ENCODE peak calls at places on chromosomes 16 and 17, in seven cellular contexts. K is left lung, N is GM23338, Q is astrocyte of the spinal cord, V is neural crest cell, A is breast epithelium, M is AG09319. I is an unnamed sample.

GRCh38 chr17:72122002-72122310 is 1.1 kb downstream of the SOX9 start:
- DNase-seq in K (no peak), N (no peak), Q (no peak), V (no peak), A (no peak), M (no peak), I (no peak)

GRCh38 chr17:40019140-40019991 is 4.1 kb downstream of the CSF3 start:
- DNase-seq in K (no peak), N (peak), Q (peak), V (no peak), A (no peak), M (no peak), I (no peak)

GRCh38 chr17:80152057-80152831 is 5.3 kb upstream of the EIF4A3 start:
- DNase-seq in K (no peak), N (no peak), Q (peak), V (no peak), A (no peak), M (no peak), I (no peak)

GRCh38 chr16:22302776-22303363 is 5.7 kb downstream of the POLR3E start:
- DNase-seq in K (no peak), N (no peak), Q (no peak), V (no peak), A (no peak), M (no peak), I (no peak)

GRCh38 chr16:85310868-85311585 is 198.8 kb upstream of the CIBAR2 start:
- DNase-seq in K (no peak), N (peak), Q (no peak), V (no peak), A (no peak), M (no peak), I (no peak)

GRCh38 chr16:84299734-84300440 is 5.2 kb downstream of the WFDC1 start:
- DNase-seq in K (no peak), N (peak), Q (no peak), V (no peak), A (no peak), M (no peak), I (no peak)

GRCh38 chr17:75430159-75430748 is 24.8 kb upstream of the GRB2 start:
- DNase-seq in K (no peak), N (peak), Q (peak), V (no peak), A (no peak), M (peak), I (peak)

GRCh38 chr16:31130336-31130812 is 5.2 kb downstream of the PRSS8 start:
- DNase-seq in K (peak), N (no peak), Q (no peak), V (no peak), A (no peak), M (no peak), I (no peak)

GRCh38 chr17:42050360-42051012 is at the start of gene C17orf113:
- DNase-seq in K (peak), N (peak), Q (no peak), V (peak), A (no peak), M (no peak), I (peak)

GRCh38 chr16:17921357-17921978 is 415.1 kb downstream of the NPIPA8 start:
- DNase-seq in K (peak), N (peak), Q (no peak), V (peak), A (no peak), M (no peak), I (no peak)

GRCh38 chr17:43665038-43665386 is 3.3 kb upstream of the MEOX1 start:
- DNase-seq in K (no peak), N (no peak), Q (no peak), V (no peak), A (no peak), M (no peak), I (no peak)

GRCh38 chr16:79788949-79789348 is 188.4 kb upstream of the MAF start:
- DNase-seq in K (no peak), N (no peak), Q (no peak), V (no peak), A (no peak), M (no peak), I (no peak)

GRCh38 chr17:77233635-77234334 is 93.0 kb downstream of the SEC14L1 start:
- DNase-seq in K (no peak), N (no peak), Q (peak), V (no peak), A (no peak), M (no peak), I (no peak)

GRCh38 chr17:8846768-8847211 is 20.7 kb downstream of the PIK3R6 start:
- DNase-seq in K (no peak), N (peak), Q (peak), V (no peak), A (no peak), M (no peak), I (no peak)

GRCh38 chr17:76524598-76525512 is 12.7 kb downstream of the CYGB start:
- DNase-seq in K (no peak), N (no peak), Q (no peak), V (no peak), A (no peak), M (no peak), I (no peak)

GRCh38 chr17:76384987-76385891 is 830 bp downstream of the SPHK1 start:
- DNase-seq in K (peak), N (peak), Q (peak), V (peak), A (no peak), M (no peak), I (no peak)

GRCh38 chr16:55562936-55563335 is 3.5 kb upstream of the CAPNS2 start:
- DNase-seq in K (no peak), N (no peak), Q (no peak), V (no peak), A (no peak), M (no peak), I (no peak)

GRCh38 chr17:2406903-2407790 is 6.3 kb upstream of the MNT start:
- DNase-seq in K (peak), N (no peak), Q (peak), V (no peak), A (peak), M (no peak), I (no peak)

GRCh38 chr17:29546085-29546484 is 20.8 kb downstream of the ABHD15 start:
- DNase-seq in K (no peak), N (no peak), Q (no peak), V (no peak), A (no peak), M (no peak), I (no peak)

GRCh38 chr17:42547001-42547461 is 5.7 kb upstream of the HSD17B1 start:
- DNase-seq in K (no peak), N (no peak), Q (no peak), V (no peak), A (no peak), M (no peak), I (no peak)

GRCh38 chr16:58426095-58426494 is 33.8 kb downstream of the GINS3 start:
- DNase-seq in K (peak), N (no peak), Q (no peak), V (no peak), A (peak), M (no peak), I (no peak)

GRCh38 chr17:1470774-1471462 is 14.9 kb upstream of the CRK start:
- DNase-seq in K (no peak), N (no peak), Q (no peak), V (no peak), A (no peak), M (no peak), I (no peak)

GRCh38 chr16:60463986-60464385 is 1572.3 kb downstream of the CDH8 start:
- DNase-seq in K (no peak), N (no peak), Q (no peak), V (no peak), A (no peak), M (no peak), I (no peak)

GRCh38 chr17:63697341-63698286 is 2.3 kb downstream of the LIMD2 start:
- DNase-seq in K (peak), N (peak), Q (no peak), V (no peak), A (no peak), M (no peak), I (no peak)

GRCh38 chr17:42526031-42526444 is 10.0 kb upstream of the NAGLU start:
- DNase-seq in K (no peak), N (no peak), Q (peak), V (no peak), A (no peak), M (no peak), I (no peak)

GRCh38 chr16:4116328-4117249 is at the start of gene ADCY9:
- DNase-seq in K (peak), N (peak), Q (peak), V (peak), A (no peak), M (no peak), I (peak)

GRCh38 chr16:11249233-11250061 is 6.6 kb downstream of the SOCS1 start:
- DNase-seq in K (no peak), N (peak), Q (no peak), V (no peak), A (no peak), M (no peak), I (no peak)

GRCh38 chr17:50201226-50201854 is at the start of gene COL1A1:
- DNase-seq in K (peak), N (peak), Q (peak), V (no peak), A (peak), M (peak), I (peak)

GRCh38 chr17:72608436-72608835 is 484.1 kb downstream of the SLC39A11 start:
- DNase-seq in K (no peak), N (no peak), Q (no peak), V (no peak), A (no peak), M (no peak), I (no peak)

GRCh38 chr16:72474511-72475123 is 302.7 kb upstream of the PMFBP1 start:
- DNase-seq in K (no peak), N (no peak), Q (peak), V (no peak), A (no peak), M (no peak), I (no peak)

GRCh38 chr16:87064731-87065720 is 252.2 kb downstream of the C16orf95 start:
- DNase-seq in K (no peak), N (no peak), Q (peak), V (no peak), A (no peak), M (no peak), I (no peak)

GRCh38 chr17:34245496-34245895 is 9.6 kb upstream of the CCL2 start:
- DNase-seq in K (no peak), N (no peak), Q (no peak), V (no peak), A (no peak), M (no peak), I (no peak)

GRCh38 chr17:75637143-75637538 is 3.9 kb downstream of the SMIM5 start:
- DNase-seq in K (no peak), N (no peak), Q (no peak), V (no peak), A (no peak), M (no peak), I (no peak)

GRCh38 chr16:28826141-28826540 is 3.3 kb downstream of the ATXN2L start:
- DNase-seq in K (no peak), N (no peak), Q (no peak), V (no peak), A (no peak), M (no peak), I (no peak)

GRCh38 chr17:83096401-83097220 is 17.2 kb downstream of the METRNL start:
- DNase-seq in K (no peak), N (no peak), Q (no peak), V (no peak), A (peak), M (no peak), I (no peak)

GRCh38 chr16:20610192-20610891 is 34.2 kb upstream of the ACSM2B start:
- DNase-seq in K (peak), N (no peak), Q (no peak), V (no peak), A (no peak), M (no peak), I (no peak)

GRCh38 chr17:77346765-77347164 is 206.0 kb downstream of the SEC14L1 start:
- DNase-seq in K (no peak), N (no peak), Q (no peak), V (no peak), A (no peak), M (no peak), I (no peak)

GRCh38 chr17:35433075-35433894 is 985 bp upstream of the SLFN12 start:
- DNase-seq in K (peak), N (peak), Q (peak), V (no peak), A (peak), M (peak), I (peak)
- TF ChIP-seq CTCF in K (peak), N (peak), Q (peak), V (peak), A (no peak), M (peak), I (no peak)

GRCh38 chr17:10804546-10804945 is 647 bp upstream of the TMEM238L start:
- DNase-seq in K (no peak), N (no peak), Q (no peak), V (no peak), A (no peak), M (no peak), I (no peak)
- TF ChIP-seq CTCF in K (no peak), N (no peak), Q (no peak), V (no peak), A (no peak), M (no peak), I (no peak)

DNA sequence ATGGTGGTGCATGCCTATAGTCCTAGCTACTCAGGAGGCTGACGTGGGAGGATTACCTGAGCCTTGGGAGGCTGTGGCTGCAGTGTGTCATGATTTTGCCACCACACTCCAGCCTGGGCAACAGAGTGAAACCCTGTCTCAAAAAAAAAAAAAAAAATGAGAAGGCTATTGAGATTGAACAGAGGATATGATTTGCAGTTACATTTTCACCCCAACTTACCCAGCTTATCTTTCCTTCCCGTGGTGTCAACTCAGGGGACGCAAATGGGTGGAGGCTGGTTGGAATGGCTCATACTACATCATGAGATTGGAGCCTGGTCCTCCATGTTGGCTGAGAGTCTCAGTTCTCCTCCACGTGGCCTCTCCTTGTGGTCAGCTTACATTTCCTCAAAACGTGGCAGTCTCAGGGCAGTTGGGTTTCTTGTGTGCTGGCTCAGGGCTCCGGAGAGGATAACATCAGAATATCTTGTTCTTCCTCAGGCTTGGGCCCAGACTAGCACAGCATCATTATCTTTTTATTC is 17.2 kb upstream of the NSMCE1 start:
- DNase-seq in K (peak), N (no peak), Q (no peak), V (no peak), A (no peak), M (no peak), I (no peak)
- TF ChIP-seq CTCF in K (no peak), N (no peak), Q (no peak), V (no peak), A (no peak), M (no peak), I (no peak)

DNA sequence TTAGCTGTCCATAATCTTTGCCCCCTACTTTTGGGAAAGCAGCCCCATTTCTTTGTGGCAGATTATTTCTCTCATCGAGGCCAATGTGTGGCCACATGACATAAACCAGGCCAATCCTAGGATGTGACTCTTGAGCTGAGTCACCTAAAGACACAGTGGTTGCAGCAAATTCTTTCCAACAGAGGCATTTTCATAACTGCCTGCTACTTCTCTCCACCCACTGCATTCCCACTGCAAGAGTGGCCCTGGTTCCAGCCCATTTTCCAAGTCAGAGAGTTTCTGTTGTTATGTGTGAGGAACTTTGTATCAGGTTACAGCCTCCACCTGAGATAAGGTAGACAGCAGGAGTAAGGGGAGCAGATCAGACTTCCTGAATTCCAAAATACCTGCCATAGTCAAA is 195.2 kb downstream of the RGS9 start:
- DNase-seq in K (no peak), N (peak), Q (peak), V (no peak), A (no peak), M (no peak), I (no peak)
- TF ChIP-seq CTCF in K (no peak), N (no peak), Q (no peak), V (no peak), A (no peak), M (no peak), I (no peak)

DNA sequence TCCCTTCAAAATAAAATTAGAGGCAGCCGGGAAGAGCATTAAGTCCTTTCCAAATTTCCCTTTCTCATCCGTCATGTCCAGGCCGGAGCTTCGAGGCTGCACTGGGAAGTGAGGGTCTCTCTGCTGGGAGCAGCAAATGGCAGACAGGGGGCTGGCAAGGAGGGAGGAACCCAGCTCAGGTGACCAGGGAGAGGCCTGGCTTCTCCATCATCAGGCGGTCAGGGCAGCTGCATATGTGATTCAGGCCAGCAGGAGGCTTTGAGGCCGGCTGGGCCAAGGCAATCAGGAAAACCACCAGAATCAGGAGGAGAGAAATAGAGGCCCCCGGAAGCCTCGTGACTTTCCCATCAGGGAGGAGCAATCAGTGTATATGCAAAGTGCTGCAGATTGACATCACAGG is 85.0 kb upstream of the RPL38 start:
- DNase-seq in K (no peak), N (peak), Q (no peak), V (peak), A (no peak), M (no peak), I (no peak)
- TF ChIP-seq CTCF in K (no peak), N (peak), Q (peak), V (peak), A (no peak), M (no peak), I (no peak)

GRCh38 chr17:7613769-7614421 is 802 bp downstream of the FXR2 start:
- DNase-seq in K (no peak), N (peak), Q (peak), V (no peak), A (no peak), M (no peak), I (no peak)
- TF ChIP-seq CTCF in K (no peak), N (peak), Q (no peak), V (no peak), A (no peak), M (no peak), I (no peak)

GRCh38 chr16:23678430-23679273 is at the start of gene PLK1:
- DNase-seq in K (peak), N (peak), Q (peak), V (peak), A (peak), M (peak), I (peak)
- TF ChIP-seq CTCF in K (no peak), N (peak), Q (peak), V (peak), A (peak), M (peak), I (no peak)

DNA sequence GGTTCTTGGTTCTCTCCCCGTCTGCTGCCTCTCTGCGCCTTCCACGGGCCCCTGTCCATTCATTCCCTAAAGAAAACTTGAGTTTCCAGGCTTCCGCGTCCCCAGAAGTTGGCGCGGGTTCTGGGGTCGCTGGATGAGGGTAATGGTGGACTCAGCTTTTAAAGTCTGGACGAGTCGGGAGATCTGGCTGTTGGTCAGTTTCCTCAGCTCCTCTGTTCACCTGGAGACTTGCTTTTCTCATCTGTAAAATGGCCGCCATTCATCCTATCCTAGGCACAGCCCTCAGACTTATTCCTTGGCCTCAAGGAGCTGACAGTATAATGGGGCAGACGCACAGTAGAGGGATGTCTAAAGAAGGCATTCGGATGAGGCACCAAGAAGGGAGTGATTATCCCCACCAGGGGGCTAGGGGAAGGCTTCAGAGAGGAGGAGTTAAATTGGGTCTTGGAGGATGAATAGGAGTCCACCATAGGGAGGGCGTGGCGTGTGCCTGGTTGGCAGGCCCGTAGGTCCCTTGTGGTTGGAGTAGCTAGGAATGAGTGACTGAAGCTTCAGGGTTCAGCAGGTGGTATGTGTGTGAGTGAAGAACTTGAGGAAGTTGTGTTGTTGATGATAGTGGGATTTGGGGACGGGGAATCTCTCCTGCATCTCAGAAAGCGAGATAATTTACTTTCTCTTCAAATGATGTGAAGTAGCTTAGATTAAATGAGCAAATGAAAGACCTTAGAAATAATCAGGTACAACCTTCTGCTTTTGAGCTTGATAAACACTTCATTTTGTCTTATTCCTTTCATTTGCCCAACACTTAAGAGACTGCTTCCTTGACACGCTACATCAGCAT is 655 bp downstream of the VPS35L start:
- DNase-seq in K (no peak), N (peak), Q (peak), V (peak), A (no peak), M (no peak), I (no peak)
- TF ChIP-seq CTCF in K (no peak), N (peak), Q (no peak), V (peak), A (no peak), M (peak), I (no peak)

DNA sequence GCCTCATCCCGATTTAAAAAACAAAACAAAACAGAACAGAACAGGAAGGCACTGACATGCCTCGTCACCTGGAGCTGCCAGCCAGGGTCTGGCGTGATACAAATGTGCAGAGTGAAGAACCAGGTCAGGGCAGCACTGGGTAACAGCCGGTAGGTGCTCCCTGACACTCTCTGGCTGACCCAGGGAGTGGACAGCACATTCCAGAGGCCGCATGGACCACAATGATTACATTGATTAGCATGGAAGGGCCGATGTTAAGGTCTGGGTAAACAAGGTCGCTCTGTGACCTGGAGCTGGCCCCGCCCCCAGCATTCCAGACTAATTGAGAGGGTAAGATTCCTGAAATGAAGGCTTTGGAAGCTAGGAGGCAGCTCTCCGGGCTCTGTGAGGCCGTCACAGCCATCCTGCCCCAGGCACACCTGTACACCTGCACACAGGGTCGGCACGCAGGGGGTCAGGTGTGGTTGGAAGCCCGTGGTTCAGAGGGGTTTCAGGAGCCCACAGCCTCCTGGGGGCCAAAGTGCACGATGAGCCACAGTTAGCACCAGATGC is 21.4 kb downstream of the PIEZO1 start:
- DNase-seq in K (no peak), N (peak), Q (no peak), V (no peak), A (peak), M (no peak), I (no peak)
- TF ChIP-seq CTCF in K (no peak), N (peak), Q (no peak), V (peak), A (peak), M (no peak), I (no peak)

I was measured in mesothelial cell of epicardium.